ENCODE peak calls at places on chromosomes 1 and 21, in four cellular contexts. One of them, this sample, is unnamed.

GRCh38 chr1:196438324-196438723 is 169.9 kb downstream of the KCNT2 start:
- DNase-seq in IMR-90: no peak
- DNase-seq in A549: no peak
- DNase-seq in H1: no peak
- DNase-seq in this sample: no peak

GRCh38 chr1:220045356-220046051 is 801 bp downstream of the EPRS1 start:
- DNase-seq in A549: peak; percentile 33
- DNase-seq in H1: no peak
- DNase-seq in IMR-90: no peak
- DNase-seq in this sample: no peak

GRCh38 chr1:184437306-184437705 is 50.5 kb downstream of the C1orf21 start:
- DNase-seq in A549: no peak
- DNase-seq in IMR-90: no peak
- DNase-seq in H1: no peak
- DNase-seq in this sample: no peak

GRCh38 chr1:236753554-236753953 is 41.5 kb upstream of the MTR start:
- DNase-seq in A549: peak; percentile 21
- DNase-seq in H1: peak; percentile 41
- DNase-seq in IMR-90: peak; percentile 21
- DNase-seq in this sample: no peak

GRCh38 chr1:78814176-78814575 is 164.5 kb downstream of the IFI44 start:
- DNase-seq in A549: no peak
- DNase-seq in H1: no peak
- DNase-seq in IMR-90: no peak
- DNase-seq in this sample: no peak

GRCh38 chr1:213162338-213162737 is 111.3 kb downstream of the RPS6KC1 start:
- DNase-seq in IMR-90: peak; percentile 61
- DNase-seq in H1: no peak
- DNase-seq in A549: no peak
- DNase-seq in this sample: no peak

GRCh38 chr1:196486346-196486745 is 121.9 kb downstream of the KCNT2 start:
- DNase-seq in A549: no peak
- DNase-seq in IMR-90: no peak
- DNase-seq in H1: no peak
- DNase-seq in this sample: no peak

GRCh38 chr1:71593523-71593922 is 512.7 kb upstream of the ZRANB2 start:
- DNase-seq in H1: no peak
- DNase-seq in A549: no peak
- DNase-seq in IMR-90: peak; percentile 1
- DNase-seq in this sample: no peak

GRCh38 chr1:22962558-22962957 is 10.1 kb downstream of the LACTBL1 start:
- DNase-seq in IMR-90: no peak
- DNase-seq in H1: no peak
- DNase-seq in A549: no peak
- DNase-seq in this sample: no peak

GRCh38 chr1:28518745-28519341 is 13.0 kb downstream of the RCC1 start:
- DNase-seq in IMR-90: no peak
- DNase-seq in A549: no peak
- DNase-seq in H1: no peak
- DNase-seq in this sample: no peak

GRCh38 chr1:90174246-90174645 is 179.3 kb downstream of the ZNF326 start:
- DNase-seq in IMR-90: no peak
- DNase-seq in H1: no peak
- DNase-seq in A549: no peak
- DNase-seq in this sample: no peak

GRCh38 chr1:42670425-42670824 is 11.8 kb upstream of the YBX1 start:
- DNase-seq in A549: no peak
- DNase-seq in H1: no peak
- DNase-seq in IMR-90: no peak
- DNase-seq in this sample: no peak

GRCh38 chr1:180248731-180249681 is 18.9 kb downstream of the LHX4 start:
- DNase-seq in A549: no peak
- DNase-seq in IMR-90: no peak
- DNase-seq in H1: no peak
- DNase-seq in this sample: no peak

GRCh38 chr1:14055442-14056225 is 355.6 kb downstream of the PRDM2 start:
- DNase-seq in H1: no peak
- DNase-seq in IMR-90: no peak
- DNase-seq in A549: no peak
- DNase-seq in this sample: no peak

GRCh38 chr1:228420968-228421826 is 4.5 kb upstream of the TRIM17 start:
- DNase-seq in IMR-90: peak; percentile 37
- DNase-seq in A549: no peak
- DNase-seq in H1: no peak
- DNase-seq in this sample: no peak

GRCh38 chr1:24389231-24389678 is 24.3 kb downstream of the STPG1 start:
- DNase-seq in IMR-90: no peak
- DNase-seq in H1: no peak
- DNase-seq in A549: no peak
- DNase-seq in this sample: no peak

GRCh38 chr1:218741852-218742251 is 396.7 kb downstream of the TGFB2 start:
- DNase-seq in IMR-90: peak; percentile 41
- DNase-seq in H1: no peak
- DNase-seq in A549: no peak
- DNase-seq in this sample: no peak

GRCh38 chr21:38478782-38479181 is 19.5 kb downstream of the ERG start:
- DNase-seq in A549: no peak
- DNase-seq in IMR-90: peak; percentile 10
- DNase-seq in H1: no peak
- DNase-seq in this sample: no peak

GRCh38 chr1:8077602-8078001 is 51.5 kb upstream of the ERRFI1 start:
- DNase-seq in H1: no peak
- DNase-seq in IMR-90: no peak
- DNase-seq in A549: no peak
- DNase-seq in this sample: no peak

GRCh38 chr1:27119270-27119618 is 35.7 kb downstream of the SLC9A1 start:
- DNase-seq in H1: no peak
- DNase-seq in A549: no peak
- DNase-seq in IMR-90: no peak
- DNase-seq in this sample: no peak

GRCh38 chr1:96771847-96772246 is 50.3 kb downstream of the PTBP2 start:
- DNase-seq in A549: no peak
- DNase-seq in IMR-90: no peak
- DNase-seq in H1: no peak
- DNase-seq in this sample: no peak

GRCh38 chr1:179369751-179370341 is 4.1 kb downstream of the AXDND1 start:
- DNase-seq in A549: peak; percentile 62
- DNase-seq in H1: peak; percentile 1
- DNase-seq in IMR-90: peak; percentile 77
- DNase-seq in this sample: peak; percentile 33

GRCh38 chr1:167631987-167632680 is 2.1 kb downstream of the RCSD1 start:
- DNase-seq in H1: no peak
- DNase-seq in A549: no peak
- DNase-seq in IMR-90: no peak
- DNase-seq in this sample: no peak

DNA sequence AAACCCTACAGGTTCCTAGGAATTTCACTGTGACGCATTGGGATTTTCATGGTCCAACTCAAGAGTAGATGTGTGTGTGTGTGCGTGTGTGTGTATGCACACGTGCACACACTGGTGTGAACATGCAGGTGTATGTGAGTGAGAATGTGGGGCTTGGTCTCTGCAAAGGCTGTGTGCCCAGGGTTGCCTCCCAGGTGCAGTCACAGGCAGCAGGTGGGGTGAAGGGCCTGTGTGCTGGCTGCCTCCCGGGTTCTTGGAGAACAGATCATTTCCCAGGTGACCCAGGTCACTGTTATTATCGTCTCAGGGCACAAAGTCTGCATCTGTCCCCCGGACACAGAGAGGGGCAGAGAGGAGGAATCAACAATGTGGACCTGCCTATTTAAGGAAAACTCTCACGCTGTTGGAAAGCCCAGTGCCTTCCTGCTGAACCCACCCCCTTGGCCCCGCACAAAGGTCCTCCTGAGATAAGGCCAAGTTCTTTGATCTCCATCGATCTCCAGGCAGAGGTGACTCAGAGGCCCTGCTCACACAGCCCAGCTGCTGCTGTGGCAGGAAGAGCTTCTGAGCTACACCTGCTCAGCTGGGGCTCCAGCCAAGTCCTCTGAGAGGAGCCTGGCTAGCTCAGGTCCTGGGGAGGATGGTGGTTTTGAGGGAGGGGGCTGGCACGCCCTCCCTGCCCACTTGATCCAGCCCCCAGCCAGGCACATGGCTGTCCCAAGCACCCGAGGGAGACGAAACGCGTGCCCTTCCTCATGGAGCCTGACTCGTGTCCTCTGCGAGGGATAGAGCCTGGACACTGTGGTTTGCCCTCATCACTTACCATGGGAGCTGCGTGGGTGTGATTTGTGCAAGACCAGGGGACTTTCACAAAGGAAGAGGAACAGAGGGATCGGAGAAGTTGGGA is 134.0 kb upstream of the ARHGEF16 start:
- DNase-seq in A549: no peak
- DNase-seq in IMR-90: peak; percentile 25
- DNase-seq in H1: no peak
- DNase-seq in this sample: no peak
- TF ChIP-seq RFX5 in A549: no peak
- TF ChIP-seq RFX5 in IMR-90: no peak
- TF ChIP-seq RFX5 in H1: no peak
- TF ChIP-seq RFX5 in this sample: no peak

GRCh38 chr1:98099501-98099900 is 178.7 kb upstream of the DPYD start:
- DNase-seq in A549: no peak
- DNase-seq in H1: no peak
- DNase-seq in IMR-90: no peak
- DNase-seq in this sample: no peak
- TF ChIP-seq RFX5 in A549: no peak
- TF ChIP-seq RFX5 in H1: no peak
- TF ChIP-seq RFX5 in IMR-90: no peak
- TF ChIP-seq RFX5 in this sample: no peak

GRCh38 chr1:84570436-84571149 is 3.6 kb downstream of the CTBS start:
- DNase-seq in A549: no peak
- DNase-seq in H1: no peak
- DNase-seq in IMR-90: peak; percentile 57
- DNase-seq in this sample: no peak

GRCh38 chr1:84574936-84575335 is 696 bp upstream of the CTBS start:
- DNase-seq in A549: no peak
- DNase-seq in IMR-90: no peak
- DNase-seq in H1: no peak
- DNase-seq in this sample: no peak

GRCh38 chr1:84571150-84571535 is 3.1 kb downstream of the CTBS start:
- DNase-seq in H1: no peak
- DNase-seq in IMR-90: peak; percentile 51
- DNase-seq in A549: no peak
- DNase-seq in this sample: no peak

GRCh38 chr1:84573967-84574842 is at the start of gene CTBS:
- DNase-seq in A549: peak; percentile 72
- DNase-seq in H1: peak; percentile 44
- DNase-seq in IMR-90: peak; percentile 88
- DNase-seq in this sample: peak; percentile 45

GRCh38 chr1:84573481-84573966 is 716 bp downstream of the CTBS start:
- DNase-seq in H1: no peak
- DNase-seq in A549: no peak
- DNase-seq in IMR-90: no peak
- DNase-seq in this sample: no peak
- TF ChIP-seq RFX5 in H1: no peak
- TF ChIP-seq RFX5 in A549: no peak
- TF ChIP-seq RFX5 in IMR-90: no peak
- TF ChIP-seq RFX5 in this sample: no peak

GRCh38 chr1:227175611-227176010 is 142.7 kb downstream of the CDC42BPA start:
- DNase-seq in IMR-90: no peak
- DNase-seq in A549: no peak
- DNase-seq in H1: no peak
- DNase-seq in this sample: no peak

GRCh38 chr1:227169322-227169721 is 149.0 kb downstream of the CDC42BPA start:
- DNase-seq in A549: no peak
- DNase-seq in IMR-90: no peak
- DNase-seq in H1: no peak
- DNase-seq in this sample: no peak

GRCh38 chr1:227170361-227171166 is 147.7 kb downstream of the CDC42BPA start:
- DNase-seq in H1: no peak
- DNase-seq in IMR-90: peak; percentile 19
- DNase-seq in A549: no peak
- DNase-seq in this sample: no peak

GRCh38 chr1:227174136-227174535 is 144.2 kb downstream of the CDC42BPA start:
- DNase-seq in H1: no peak
- DNase-seq in A549: no peak
- DNase-seq in IMR-90: peak; percentile 70
- DNase-seq in this sample: no peak
- TF ChIP-seq RFX5 in H1: no peak
- TF ChIP-seq RFX5 in A549: no peak
- TF ChIP-seq RFX5 in IMR-90: no peak
- TF ChIP-seq RFX5 in this sample: no peak

DNA sequence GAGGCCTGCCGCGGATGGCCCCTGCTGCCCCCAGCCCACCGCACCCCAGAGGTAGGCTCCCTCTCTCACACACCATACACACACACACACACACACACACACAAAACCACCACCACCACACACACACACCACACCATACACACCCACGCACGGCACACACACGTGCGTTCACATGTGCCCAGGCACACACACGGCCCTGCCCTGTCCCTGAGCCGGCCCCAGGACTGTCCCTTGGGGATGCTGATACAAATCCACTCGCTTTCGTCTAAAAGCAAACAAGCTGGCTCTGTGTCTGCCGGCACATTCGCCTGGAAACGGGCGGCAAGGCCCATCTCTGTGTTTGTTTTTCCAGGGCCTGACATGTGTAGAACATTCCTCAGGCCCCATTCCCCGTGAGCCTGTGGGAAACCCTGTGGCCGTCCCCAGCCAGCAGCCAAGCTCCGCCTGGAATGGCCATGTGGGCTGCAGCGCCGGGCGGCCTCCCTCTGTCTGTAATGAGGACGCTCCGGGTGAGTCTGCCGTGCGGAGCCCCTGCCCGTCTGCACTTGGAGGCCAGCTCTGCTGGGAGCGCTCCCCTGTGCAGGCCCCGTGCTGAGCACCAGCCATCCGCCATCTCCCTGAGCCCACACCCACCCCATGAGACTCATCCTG is 67.4 kb downstream of the DMRTB1 start:
- DNase-seq in IMR-90: peak; percentile 88
- DNase-seq in H1: no peak
- DNase-seq in A549: no peak
- DNase-seq in this sample: no peak
- TF ChIP-seq RFX5 in IMR-90: no peak
- TF ChIP-seq RFX5 in H1: no peak
- TF ChIP-seq RFX5 in A549: no peak
- TF ChIP-seq RFX5 in this sample: no peak

GRCh38 chr1:164560504-164560903 is 1.5 kb downstream of the PBX1 start:
- DNase-seq in H1: no peak
- DNase-seq in IMR-90: no peak
- DNase-seq in A549: no peak
- DNase-seq in this sample: no peak

GRCh38 chr1:164561007-164561406 is 2.0 kb downstream of the PBX1 start:
- DNase-seq in IMR-90: no peak
- DNase-seq in A549: no peak
- DNase-seq in H1: no peak
- DNase-seq in this sample: no peak

GRCh38 chr1:164562947-164563346 is 4.0 kb downstream of the PBX1 start:
- DNase-seq in IMR-90: no peak
- DNase-seq in H1: no peak
- DNase-seq in A549: no peak
- DNase-seq in this sample: no peak

GRCh38 chr1:164560076-164560475 is 1.1 kb downstream of the PBX1 start:
- DNase-seq in IMR-90: no peak
- DNase-seq in H1: no peak
- DNase-seq in A549: no peak
- DNase-seq in this sample: no peak

GRCh38 chr1:164561461-164561860 is 2.5 kb downstream of the PBX1 start:
- DNase-seq in IMR-90: no peak
- DNase-seq in A549: no peak
- DNase-seq in H1: no peak
- DNase-seq in this sample: no peak
- TF ChIP-seq RFX5 in IMR-90: no peak
- TF ChIP-seq RFX5 in A549: no peak
- TF ChIP-seq RFX5 in H1: no peak
- TF ChIP-seq RFX5 in this sample: no peak

This sample was measured in GM12878.